ENCODE peak calls at places on chromosomes 5 and 9, in four cellular contexts. O is H1, R is HL-60, Y is adrenal gland. E is an unnamed sample.

GRCh38 chr5:10140195-10140973 is 109.3 kb downstream of the ATPSCKMT start:
- DNase-seq in O (no peak), R (no peak), Y (no peak), E (no peak)

GRCh38 chr5:140351609-140352334 is 5.4 kb upstream of the HBEGF start:
- DNase-seq in O (peak), R (peak), Y (peak), E (peak)

GRCh38 chr5:127648997-127649550 is at the start of gene CTXN3:
- DNase-seq in O (no peak), R (no peak), Y (no peak), E (no peak)

GRCh38 chr5:84436866-84437265 is 52.2 kb upstream of the EDIL3 start:
- DNase-seq in O (no peak), R (no peak), Y (no peak), E (no peak)

GRCh38 chr9:105355810-105356209 is 92.0 kb upstream of the FSD1L start:
- DNase-seq in O (no peak), R (no peak), Y (no peak), E (no peak)

GRCh38 chr9:33924978-33925797 is 108.2 kb downstream of the UBE2R2 start:
- DNase-seq in O (peak), R (peak), Y (peak), E (peak)

GRCh38 chr9:136152931-136153330 is 34.3 kb upstream of the TMEM250 start:
- DNase-seq in O (no peak), R (no peak), Y (no peak), E (no peak)

GRCh38 chr5:124806026-124806856 is 59.8 kb upstream of the ZNF608 start:
- DNase-seq in O (peak), R (no peak), Y (peak), E (peak)

GRCh38 chr5:128053291-128053954 is 30.1 kb upstream of the SLC12A2 start:
- DNase-seq in O (no peak), R (no peak), Y (no peak), E (no peak)

GRCh38 chr9:111957856-111958631 is 61.4 kb downstream of the UGCG start:
- DNase-seq in O (no peak), R (no peak), Y (peak), E (peak)

GRCh38 chr9:22148876-22149637 is 140.0 kb upstream of the CDKN2B start:
- DNase-seq in O (no peak), R (no peak), Y (no peak), E (no peak)

GRCh38 chr9:32384364-32385134 is at the start of gene ACO1:
- DNase-seq in O (peak), R (peak), Y (peak), E (peak)

GRCh38 chr9:121612511-121612998 is 38.9 kb upstream of the DAB2IP start:
- DNase-seq in O (no peak), R (no peak), Y (no peak), E (no peak)

GRCh38 chr9:33166263-33167083 is 663 bp downstream of the B4GALT1 start:
- DNase-seq in O (no peak), R (no peak), Y (peak), E (no peak)

GRCh38 chr9:109255394-109255793 is 65.5 kb downstream of the EPB41L4B start:
- DNase-seq in O (no peak), R (no peak), Y (no peak), E (no peak)

GRCh38 chr5:111672126-111672525 is 84.9 kb downstream of the NREP start:
- DNase-seq in O (no peak), R (no peak), Y (no peak), E (no peak)

GRCh38 chr9:87871425-87872078 is 11.1 kb upstream of the SPATA31E1 start:
- DNase-seq in O (peak), R (no peak), Y (no peak), E (no peak)

GRCh38 chr5:90644132-90644531 is 85.5 kb downstream of the ADGRV1 start:
- DNase-seq in O (no peak), R (no peak), Y (no peak), E (no peak)

GRCh38 chr5:74415695-74416102 is 224.8 kb downstream of the ENC1 start:
- DNase-seq in O (no peak), R (no peak), Y (no peak), E (no peak)

GRCh38 chr5:134127376-134127861 is 12.9 kb downstream of the TCF7 start:
- DNase-seq in O (no peak), R (no peak), Y (peak), E (no peak)

GRCh38 chr9:78097541-78097940 is 65.9 kb upstream of the GNAQ start:
- DNase-seq in O (no peak), R (peak), Y (no peak), E (no peak)

GRCh38 chr9:98793031-98793430 is 3.3 kb downstream of the ANKS6 start:
- DNase-seq in O (no peak), R (no peak), Y (no peak), E (no peak)

GRCh38 chr5:30042677-30043076 is 1150.8 kb upstream of the CDH6 start:
- DNase-seq in O (no peak), R (no peak), Y (no peak), E (no peak)

GRCh38 chr5:140327589-140327988 is 18.8 kb downstream of the HBEGF start:
- DNase-seq in O (no peak), R (no peak), Y (no peak), E (no peak)

GRCh38 chr5:137754961-137755762 is 999 bp upstream of the HNRNPA0 start:
- DNase-seq in O (no peak), R (no peak), Y (peak), E (no peak)

GRCh38 chr9:74865177-74865576 is 22.5 kb downstream of the TRPM6 start:
- DNase-seq in O (no peak), R (peak), Y (no peak), E (no peak)
- H3K4me3 ChIP-seq in O (no peak), R (no peak), Y (no peak), E (no peak)

DNA sequence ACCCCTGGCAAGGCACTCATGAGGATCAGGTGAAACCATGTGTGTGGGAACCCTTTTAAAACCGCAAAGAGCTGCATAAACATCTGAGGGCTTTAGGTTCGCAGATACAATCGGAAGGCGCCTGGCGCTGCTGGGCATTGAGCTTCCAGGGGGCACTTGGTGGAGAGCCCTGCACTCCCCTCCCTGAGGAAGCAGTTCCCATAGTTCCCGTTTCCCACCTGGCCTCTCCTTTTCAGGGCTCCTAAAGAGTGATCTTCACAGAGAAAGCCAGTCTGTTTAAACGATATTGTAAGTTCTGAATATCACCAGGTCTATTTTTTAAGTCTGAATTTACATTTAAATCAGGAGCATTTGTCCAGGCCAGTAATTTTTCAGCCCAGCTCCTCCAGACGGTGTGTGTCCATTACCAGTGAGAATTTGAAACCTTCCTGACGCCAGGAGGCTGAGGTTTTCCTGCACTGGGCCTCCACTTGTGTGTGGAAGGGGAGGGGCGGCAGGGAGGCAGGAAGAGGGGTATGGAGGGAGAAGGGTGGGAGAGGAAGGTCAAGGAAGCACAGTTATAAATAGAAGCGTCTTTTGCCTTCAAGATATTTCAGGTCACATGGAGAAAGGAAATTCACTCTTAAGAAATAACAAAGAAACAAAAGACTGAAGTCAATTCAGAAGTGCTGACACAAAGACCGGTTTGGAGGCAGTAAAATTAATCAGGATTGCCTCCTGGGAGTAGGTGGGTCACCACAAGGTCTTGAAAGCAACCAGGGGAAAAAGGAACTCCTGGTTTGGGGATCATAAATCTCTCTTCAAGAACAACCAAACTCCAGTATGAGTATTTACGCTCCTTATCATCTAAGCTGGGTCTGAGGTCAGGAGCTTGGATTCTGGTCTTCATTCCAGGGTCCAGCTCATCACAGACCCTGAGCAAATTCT is 14.3 kb upstream of the MGAT1 start:
- DNase-seq in O (no peak), R (no peak), Y (peak), E (peak)
- H3K4me3 ChIP-seq in O (no peak), R (no peak), Y (no peak), E (no peak)

DNA sequence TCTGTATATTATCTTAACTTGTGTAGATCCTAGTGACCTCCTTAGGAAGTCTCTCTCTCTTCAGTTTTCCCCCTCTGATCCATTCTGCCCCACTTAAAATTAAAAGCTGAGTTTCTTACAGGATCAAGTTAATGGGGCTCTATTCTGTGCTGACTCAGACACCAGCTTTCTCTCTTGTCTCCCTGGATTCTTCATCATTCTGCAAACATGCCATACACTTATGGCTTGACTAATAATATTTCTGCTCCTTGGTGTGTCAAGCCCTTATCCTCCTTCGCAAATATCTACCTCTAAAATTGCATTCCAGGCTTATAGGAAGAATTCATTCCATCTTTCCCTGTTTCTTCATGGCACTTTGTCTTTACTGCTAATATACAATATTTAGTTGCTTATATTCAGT is 18.1 kb downstream of the LRRC70 start:
- DNase-seq in O (no peak), R (no peak), Y (no peak), E (no peak)
- H3K4me3 ChIP-seq in O (no peak), R (no peak), Y (no peak), E (no peak)

GRCh38 chr5:172454355-172455086 is at the start of gene SH3PXD2B:
- DNase-seq in O (peak), R (no peak), Y (peak), E (peak)
- H3K4me3 ChIP-seq in O (peak), R (peak), Y (peak), E (peak)

DNA sequence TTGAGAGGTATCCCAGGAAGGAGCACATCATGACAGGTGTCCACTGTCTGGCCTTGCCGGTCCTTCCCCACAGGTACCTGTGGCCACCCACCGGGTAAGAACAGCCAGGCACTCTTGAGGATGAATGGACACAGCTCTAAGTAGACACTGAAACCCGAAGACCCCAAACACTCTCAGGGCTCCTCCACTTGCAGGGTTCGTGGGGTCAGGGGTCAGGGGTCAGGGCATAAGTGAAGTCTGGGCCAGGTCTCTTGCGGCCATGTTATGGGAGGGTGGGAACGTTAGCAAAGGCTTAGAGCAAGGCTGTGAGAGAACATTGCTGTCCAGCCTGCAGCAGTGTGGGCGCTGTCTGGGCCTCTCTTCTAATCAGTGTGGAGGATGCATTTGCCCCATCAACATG is 40.0 kb downstream of the MAPK9 start:
- DNase-seq in O (no peak), R (no peak), Y (no peak), E (no peak)
- H3K4me3 ChIP-seq in O (no peak), R (no peak), Y (no peak), E (no peak)

DNA sequence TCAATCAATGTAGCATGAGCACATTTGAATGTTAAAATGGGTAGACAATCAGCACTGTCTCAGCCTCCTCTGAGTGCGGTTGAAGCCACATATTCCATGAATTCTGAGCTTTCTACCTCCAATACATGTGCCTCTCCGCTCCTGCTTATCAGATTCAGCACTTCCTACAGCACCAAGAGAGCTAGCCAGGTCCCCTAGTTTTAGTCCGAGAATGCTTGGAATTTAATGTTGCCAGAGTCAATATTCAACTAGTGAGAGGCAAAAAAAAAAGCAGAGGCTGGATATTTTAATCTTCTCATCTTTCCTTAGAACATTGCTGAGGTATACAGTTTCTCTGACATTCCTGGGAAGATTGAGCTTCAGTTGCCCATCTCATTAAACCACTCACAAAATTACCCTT is 1979.1 kb upstream of the CDH9 start:
- DNase-seq in O (no peak), R (no peak), Y (no peak), E (no peak)
- H3K4me3 ChIP-seq in O (no peak), R (no peak), Y (no peak), E (no peak)

DNA sequence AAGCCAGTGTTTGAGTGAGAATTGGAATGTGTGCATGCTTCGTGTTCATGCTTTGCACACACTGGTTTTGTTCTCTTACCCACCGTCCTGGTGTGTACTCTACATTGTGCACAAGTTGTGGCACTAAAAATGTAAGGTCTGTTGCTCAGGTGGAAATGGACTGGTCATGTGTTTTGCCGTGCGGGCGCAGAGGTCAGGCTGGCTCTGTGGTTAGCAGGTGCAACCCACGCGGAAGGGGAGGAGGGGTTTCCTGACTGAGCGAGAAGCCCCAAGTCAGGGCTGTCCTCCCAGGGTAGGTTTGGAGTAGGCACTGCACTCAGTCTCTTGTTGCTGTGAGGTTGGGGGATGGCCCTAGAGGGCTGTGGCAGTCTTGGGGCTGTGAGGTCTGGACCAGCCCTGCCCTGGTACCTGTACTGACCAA is 86.6 kb downstream of the EHMT1 start:
- DNase-seq in O (no peak), R (no peak), Y (no peak), E (no peak)
- H3K4me3 ChIP-seq in O (no peak), R (no peak), Y (no peak), E (no peak)